ENCODE peak calls at places on chromosome 22, in five cellular contexts. K, A, X, G and S are unnamed samples.

GRCh38 chr22:44373234-44373633 is 60.5 kb upstream of the SHISAL1 start:
- DNase-seq in K (no peak), A (no peak), X (no peak), G (peak), S (no peak)

GRCh38 chr22:20571531-20572007 is 64.2 kb downstream of the MED15 start:
- DNase-seq in K (peak), A (no peak), X (peak), G (no peak), S (no peak)

GRCh38 chr22:22168190-22168940 is 76.2 kb upstream of the VPREB1 start:
- DNase-seq in K (no peak), A (peak), X (peak), G (no peak), S (no peak)

GRCh38 chr22:19455033-19455432 is 7.5 kb upstream of the C22orf39 start:
- DNase-seq in K (no peak), A (no peak), X (no peak), G (no peak), S (no peak)

GRCh38 chr22:46501701-46502100 is 35.7 kb downstream of the CELSR1 start:
- DNase-seq in K (no peak), A (peak), X (peak), G (no peak), S (no peak)

GRCh38 chr22:42344391-42344861 is 74.0 kb upstream of the TCF20 start:
- DNase-seq in K (no peak), A (no peak), X (peak), G (no peak), S (peak)

GRCh38 chr22:19453718-19454117 is 6.2 kb upstream of the C22orf39 start:
- DNase-seq in K (no peak), A (no peak), X (no peak), G (no peak), S (no peak)

GRCh38 chr22:39300198-39300830 is 19.1 kb downstream of the RPL3 start:
- DNase-seq in K (no peak), A (no peak), X (no peak), G (no peak), S (peak)

GRCh38 chr22:20422271-20422958 is 15.2 kb downstream of the SCARF2 start:
- DNase-seq in K (no peak), A (peak), X (no peak), G (peak), S (peak)

GRCh38 chr22:39360674-39361413 is 11.1 kb downstream of the SYNGR1 start:
- DNase-seq in K (no peak), A (no peak), X (peak), G (no peak), S (peak)

GRCh38 chr22:41314821-41315220 is 13.5 kb downstream of the ZC3H7B start:
- DNase-seq in K (no peak), A (no peak), X (no peak), G (no peak), S (no peak)

GRCh38 chr22:38411016-38411415 is 44.0 kb downstream of the KCNJ4 start:
- DNase-seq in K (no peak), A (no peak), X (no peak), G (no peak), S (no peak)

GRCh38 chr22:36145881-36146280 is 14.7 kb downstream of the APOL3 start:
- DNase-seq in K (no peak), A (no peak), X (no peak), G (no peak), S (no peak)

GRCh38 chr22:37658133-37659065 is at the start of gene PDXP:
- DNase-seq in K (peak), A (peak), X (peak), G (peak), S (peak)

GRCh38 chr22:35023692-35024363 is 42.1 kb upstream of the ISX start:
- DNase-seq in K (peak), A (no peak), X (peak), G (peak), S (peak)

GRCh38 chr22:38802671-38803121 is 8.8 kb upstream of the DNAL4 start:
- DNase-seq in K (no peak), A (peak), X (peak), G (peak), S (no peak)

GRCh38 chr22:50104149-50104548 is 14.3 kb downstream of the MOV10L1 start:
- DNase-seq in K (no peak), A (no peak), X (peak), G (peak), S (no peak)

GRCh38 chr22:36760716-36761115 is 15.2 kb downstream of the IFT27 start:
- DNase-seq in K (no peak), A (no peak), X (no peak), G (peak), S (no peak)